ENCODE peak calls at places on chromosome 22, in ten cellular contexts. One of them, this sample, is unnamed.

GRCh38 chr22:27966168-27967064 is 47.4 kb upstream of the PITPNB start:
- DNase-seq in HCT116: no peak
- DNase-seq in ovary: no peak
- DNase-seq in stomach: no peak
- DNase-seq in transverse colon: no peak
- DNase-seq in Peyer's patch: no peak
- DNase-seq in tibial nerve: no peak
- DNase-seq in lower leg skin: no peak
- DNase-seq in sigmoid colon: no peak
- DNase-seq in IMR-90: no peak
- DNase-seq in this sample: no peak

GRCh38 chr22:31578171-31578570 is 81.8 kb downstream of the SFI1 start:
- DNase-seq in HCT116: no peak
- DNase-seq in ovary: no peak
- DNase-seq in stomach: no peak
- DNase-seq in transverse colon: no peak
- DNase-seq in Peyer's patch: no peak
- DNase-seq in tibial nerve: no peak
- DNase-seq in lower leg skin: no peak
- DNase-seq in sigmoid colon: no peak
- DNase-seq in IMR-90: no peak
- DNase-seq in this sample: no peak

GRCh38 chr22:27100789-27101188 is 443.4 kb downstream of the MIAT start:
- DNase-seq in HCT116: no peak
- DNase-seq in ovary: peak; percentile 57
- DNase-seq in stomach: no peak
- DNase-seq in transverse colon: no peak
- DNase-seq in Peyer's patch: no peak
- DNase-seq in tibial nerve: no peak
- DNase-seq in lower leg skin: no peak
- DNase-seq in sigmoid colon: peak; percentile 76
- DNase-seq in IMR-90: peak; percentile 45
- DNase-seq in this sample: no peak

GRCh38 chr22:33542153-33542552 is 378.1 kb downstream of the LARGE1 start:
- DNase-seq in HCT116: no peak
- DNase-seq in ovary: no peak
- DNase-seq in stomach: no peak
- DNase-seq in transverse colon: no peak
- DNase-seq in Peyer's patch: no peak
- DNase-seq in tibial nerve: no peak
- DNase-seq in lower leg skin: no peak
- DNase-seq in sigmoid colon: no peak
- DNase-seq in IMR-90: no peak
- DNase-seq in this sample: no peak

GRCh38 chr22:38211556-38211955 is 9.8 kb downstream of the MAFF start:
- DNase-seq in HCT116: no peak
- DNase-seq in ovary: no peak
- DNase-seq in stomach: no peak
- DNase-seq in transverse colon: no peak
- DNase-seq in Peyer's patch: no peak
- DNase-seq in tibial nerve: no peak
- DNase-seq in lower leg skin: no peak
- DNase-seq in sigmoid colon: no peak
- DNase-seq in IMR-90: no peak
- DNase-seq in this sample: no peak

GRCh38 chr22:39943366-39943765 is 16.8 kb upstream of the TMA7B start:
- DNase-seq in HCT116: no peak
- DNase-seq in ovary: no peak
- DNase-seq in stomach: no peak
- DNase-seq in transverse colon: no peak
- DNase-seq in Peyer's patch: no peak
- DNase-seq in tibial nerve: no peak
- DNase-seq in lower leg skin: no peak
- DNase-seq in sigmoid colon: no peak
- DNase-seq in IMR-90: no peak
- DNase-seq in this sample: no peak

GRCh38 chr22:17672417-17672991 is 33.9 kb downstream of the BCL2L13 start:
- DNase-seq in HCT116: no peak
- DNase-seq in ovary: no peak
- DNase-seq in stomach: no peak
- DNase-seq in transverse colon: no peak
- DNase-seq in Peyer's patch: no peak
- DNase-seq in tibial nerve: no peak
- DNase-seq in lower leg skin: no peak
- DNase-seq in sigmoid colon: no peak
- DNase-seq in IMR-90: peak; percentile 37
- DNase-seq in this sample: no peak

GRCh38 chr22:30438559-30438958 is 13.0 kb downstream of the MTFP1 start:
- DNase-seq in HCT116: no peak
- DNase-seq in ovary: no peak
- DNase-seq in stomach: no peak
- DNase-seq in transverse colon: peak; percentile 29
- DNase-seq in Peyer's patch: no peak
- DNase-seq in tibial nerve: no peak
- DNase-seq in lower leg skin: no peak
- DNase-seq in sigmoid colon: no peak
- DNase-seq in IMR-90: no peak
- DNase-seq in this sample: no peak

GRCh38 chr22:42933783-42934144 is 76.7 kb upstream of the ARFGAP3 start:
- DNase-seq in HCT116: no peak
- DNase-seq in ovary: no peak
- DNase-seq in stomach: no peak
- DNase-seq in transverse colon: no peak
- DNase-seq in Peyer's patch: no peak
- DNase-seq in tibial nerve: peak; percentile 42
- DNase-seq in lower leg skin: no peak
- DNase-seq in sigmoid colon: no peak
- DNase-seq in IMR-90: peak; percentile 97
- DNase-seq in this sample: peak; percentile 32

GRCh38 chr22:44116331-44116730 is 64.4 kb upstream of the PARVG start:
- DNase-seq in HCT116: no peak
- DNase-seq in ovary: no peak
- DNase-seq in stomach: no peak
- DNase-seq in transverse colon: no peak
- DNase-seq in Peyer's patch: no peak
- DNase-seq in tibial nerve: no peak
- DNase-seq in lower leg skin: no peak
- DNase-seq in sigmoid colon: peak; percentile 26
- DNase-seq in IMR-90: no peak
- DNase-seq in this sample: no peak

DNA sequence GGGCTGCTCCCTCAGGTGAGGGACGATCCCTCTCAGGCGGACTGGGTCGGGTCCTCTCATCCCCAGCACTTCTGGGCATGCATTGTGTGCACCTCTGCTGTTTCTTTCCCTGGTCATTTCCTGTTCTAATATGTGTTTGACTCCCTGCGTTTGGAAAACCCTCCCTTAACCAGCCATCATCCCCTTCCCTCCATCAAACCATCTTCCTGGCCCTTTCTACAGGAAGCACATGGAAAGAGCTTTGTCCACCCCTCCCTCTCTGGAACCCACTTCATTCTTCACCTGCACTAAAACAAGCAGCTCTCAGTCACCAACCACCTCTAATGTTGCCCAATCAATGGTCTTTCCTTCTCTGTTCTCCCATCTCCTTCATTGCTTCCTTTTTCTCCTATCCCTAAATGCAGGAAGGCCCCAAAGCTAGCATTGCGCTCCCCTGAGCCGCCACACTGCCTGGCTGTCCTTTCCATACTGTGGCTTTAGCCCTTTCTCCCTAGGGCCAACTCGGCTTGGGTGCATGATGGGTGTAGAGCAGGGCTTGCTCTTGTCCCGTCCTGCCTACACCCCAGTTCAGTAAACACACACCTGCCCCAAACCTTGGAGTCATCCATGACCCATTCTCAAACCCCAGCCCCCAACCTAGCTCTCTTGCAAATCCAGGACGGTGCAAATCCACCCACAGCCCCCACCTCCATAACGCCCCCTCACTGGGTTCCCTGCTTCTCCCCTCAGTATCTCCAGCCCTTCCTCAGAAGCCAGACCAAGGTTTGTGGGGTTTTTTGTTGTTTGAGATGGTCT is 5.4 kb upstream of the GAS2L1 start:
- DNase-seq in HCT116: no peak
- DNase-seq in ovary: peak; percentile 20
- DNase-seq in stomach: no peak
- DNase-seq in transverse colon: no peak
- DNase-seq in Peyer's patch: no peak
- DNase-seq in tibial nerve: no peak
- DNase-seq in lower leg skin: no peak
- DNase-seq in sigmoid colon: no peak
- DNase-seq in IMR-90: no peak
- DNase-seq in this sample: no peak
- TF ChIP-seq POLR2A in HCT116: no peak
- TF ChIP-seq POLR2A in ovary: no peak
- TF ChIP-seq POLR2A in stomach: no peak
- TF ChIP-seq POLR2A in transverse colon: no peak
- TF ChIP-seq POLR2A in Peyer's patch: no peak
- TF ChIP-seq POLR2A in tibial nerve: no peak
- TF ChIP-seq POLR2A in lower leg skin: no peak
- TF ChIP-seq POLR2A in sigmoid colon: no peak
- TF ChIP-seq POLR2A in IMR-90: peak; percentile 43
- TF ChIP-seq POLR2A in this sample: no peak

GRCh38 chr22:20588843-20589581 is 81.6 kb downstream of the MED15 start:
- DNase-seq in HCT116: no peak
- DNase-seq in ovary: no peak
- DNase-seq in stomach: no peak
- DNase-seq in transverse colon: no peak
- DNase-seq in Peyer's patch: no peak
- DNase-seq in tibial nerve: no peak
- DNase-seq in lower leg skin: no peak
- DNase-seq in sigmoid colon: no peak
- DNase-seq in IMR-90: no peak
- DNase-seq in this sample: no peak

GRCh38 chr22:20589614-20590476 is 82.4 kb downstream of the MED15 start:
- DNase-seq in HCT116: no peak
- DNase-seq in ovary: no peak
- DNase-seq in stomach: no peak
- DNase-seq in transverse colon: no peak
- DNase-seq in Peyer's patch: no peak
- DNase-seq in tibial nerve: no peak
- DNase-seq in lower leg skin: no peak
- DNase-seq in sigmoid colon: no peak
- DNase-seq in IMR-90: no peak
- DNase-seq in this sample: no peak

GRCh38 chr22:20586403-20586745 is 79.0 kb downstream of the MED15 start:
- DNase-seq in HCT116: no peak
- DNase-seq in ovary: no peak
- DNase-seq in stomach: no peak
- DNase-seq in transverse colon: no peak
- DNase-seq in Peyer's patch: no peak
- DNase-seq in tibial nerve: no peak
- DNase-seq in lower leg skin: no peak
- DNase-seq in sigmoid colon: no peak
- DNase-seq in IMR-90: no peak
- DNase-seq in this sample: no peak

GRCh38 chr22:20587206-20587958 is 80.0 kb downstream of the MED15 start:
- DNase-seq in HCT116: no peak
- DNase-seq in ovary: no peak
- DNase-seq in stomach: no peak
- DNase-seq in transverse colon: no peak
- DNase-seq in Peyer's patch: no peak
- DNase-seq in tibial nerve: no peak
- DNase-seq in lower leg skin: no peak
- DNase-seq in sigmoid colon: no peak
- DNase-seq in IMR-90: no peak
- DNase-seq in this sample: no peak

DNA sequence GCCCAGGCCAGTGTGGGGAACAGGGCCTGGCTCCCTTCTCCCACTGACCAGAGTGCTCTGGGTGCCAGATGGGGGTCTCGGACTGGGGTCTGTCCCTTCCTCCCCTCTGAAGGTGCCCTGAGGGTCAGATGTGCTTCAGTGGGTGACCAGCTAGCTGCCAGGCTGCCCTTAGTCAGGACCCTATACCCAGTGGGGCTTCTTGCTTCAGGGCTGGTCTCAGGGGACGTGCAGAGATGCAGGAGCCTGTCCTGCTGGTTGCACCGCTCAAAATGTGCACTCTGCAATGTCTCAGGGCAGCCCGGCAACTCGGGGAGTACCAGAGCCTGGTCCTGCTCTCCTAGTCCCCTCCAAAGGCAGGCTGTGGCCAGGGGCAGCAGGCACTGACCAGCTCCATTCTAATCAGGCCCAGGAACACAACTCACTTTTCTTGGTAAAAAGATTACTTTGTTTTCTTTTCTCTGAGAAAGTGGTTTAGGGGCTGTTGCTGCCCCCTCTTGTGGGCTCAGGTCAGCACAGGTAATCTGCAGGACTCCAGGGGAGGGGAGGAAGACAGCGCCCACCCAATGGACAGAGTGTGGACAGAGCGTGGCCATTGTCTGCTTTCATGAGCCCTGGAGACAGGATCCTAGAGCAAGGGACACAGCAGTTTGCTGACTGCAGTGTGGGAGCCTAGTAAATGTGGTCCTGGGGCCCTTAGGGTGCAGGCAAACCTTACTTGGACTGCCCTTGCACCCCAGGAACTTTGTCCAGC is 80.9 kb downstream of the MED15 start:
- DNase-seq in HCT116: no peak
- DNase-seq in ovary: no peak
- DNase-seq in stomach: no peak
- DNase-seq in transverse colon: no peak
- DNase-seq in Peyer's patch: no peak
- DNase-seq in tibial nerve: no peak
- DNase-seq in lower leg skin: no peak
- DNase-seq in sigmoid colon: no peak
- DNase-seq in IMR-90: no peak
- DNase-seq in this sample: no peak
- TF ChIP-seq POLR2A in HCT116: no peak
- TF ChIP-seq POLR2A in ovary: no peak
- TF ChIP-seq POLR2A in stomach: no peak
- TF ChIP-seq POLR2A in transverse colon: no peak
- TF ChIP-seq POLR2A in Peyer's patch: no peak
- TF ChIP-seq POLR2A in tibial nerve: no peak
- TF ChIP-seq POLR2A in lower leg skin: no peak
- TF ChIP-seq POLR2A in sigmoid colon: no peak
- TF ChIP-seq POLR2A in IMR-90: no peak
- TF ChIP-seq POLR2A in this sample: no peak

DNA sequence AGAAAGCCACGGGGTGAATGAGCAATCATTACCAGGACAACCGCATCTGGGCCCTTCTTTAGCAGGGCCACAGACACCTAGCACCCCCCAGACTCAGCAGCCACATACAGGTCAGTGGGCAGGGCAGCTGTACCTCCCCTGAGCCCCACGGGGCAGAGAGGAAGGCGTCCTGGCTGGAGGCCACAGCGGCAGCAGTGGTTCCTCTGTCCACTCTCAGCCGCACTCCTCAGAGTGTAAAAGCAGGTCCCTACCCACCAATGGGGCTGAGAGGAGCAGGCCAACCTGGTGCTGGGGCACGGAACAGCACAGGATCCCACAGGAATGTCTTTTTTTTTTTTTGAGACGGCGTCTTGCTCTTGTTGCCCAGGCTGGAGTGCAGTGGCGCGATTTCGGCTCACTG is 65.5 kb downstream of the APOL1 start:
- DNase-seq in HCT116: no peak
- DNase-seq in ovary: no peak
- DNase-seq in stomach: no peak
- DNase-seq in transverse colon: no peak
- DNase-seq in Peyer's patch: no peak
- DNase-seq in tibial nerve: no peak
- DNase-seq in lower leg skin: no peak
- DNase-seq in sigmoid colon: no peak
- DNase-seq in IMR-90: no peak
- DNase-seq in this sample: no peak
- TF ChIP-seq POLR2A in HCT116: no peak
- TF ChIP-seq POLR2A in ovary: no peak
- TF ChIP-seq POLR2A in stomach: no peak
- TF ChIP-seq POLR2A in transverse colon: no peak
- TF ChIP-seq POLR2A in Peyer's patch: no peak
- TF ChIP-seq POLR2A in tibial nerve: no peak
- TF ChIP-seq POLR2A in lower leg skin: no peak
- TF ChIP-seq POLR2A in sigmoid colon: no peak
- TF ChIP-seq POLR2A in IMR-90: no peak
- TF ChIP-seq POLR2A in this sample: no peak

GRCh38 chr22:41523464-41524221 is 20.6 kb downstream of the POLR3H start:
- DNase-seq in HCT116: no peak
- DNase-seq in ovary: peak; percentile 58
- DNase-seq in stomach: peak; percentile 36
- DNase-seq in transverse colon: no peak
- DNase-seq in Peyer's patch: peak; percentile 52
- DNase-seq in tibial nerve: no peak
- DNase-seq in lower leg skin: no peak
- DNase-seq in sigmoid colon: no peak
- DNase-seq in IMR-90: peak; percentile 89
- DNase-seq in this sample: peak; percentile 26
- TF ChIP-seq POLR2A in HCT116: no peak
- TF ChIP-seq POLR2A in ovary: no peak
- TF ChIP-seq POLR2A in stomach: no peak
- TF ChIP-seq POLR2A in transverse colon: no peak
- TF ChIP-seq POLR2A in Peyer's patch: no peak
- TF ChIP-seq POLR2A in tibial nerve: no peak
- TF ChIP-seq POLR2A in lower leg skin: no peak
- TF ChIP-seq POLR2A in sigmoid colon: no peak
- TF ChIP-seq POLR2A in IMR-90: no peak
- TF ChIP-seq POLR2A in this sample: no peak